ENCODE peak calls at places on chromosomes 5 and 9, in four cellular contexts. E, P, Q and R are unnamed samples.

GRCh38 chr9:72022846-72023245 is 37.6 kb downstream of the C9orf57 start:
- DNase-seq in E (peak; percentile 25), Q (peak; percentile 65), P (no peak), R (no peak)

GRCh38 chr5:145680744-145681143 is 154.4 kb downstream of the PRELID2 start:
- DNase-seq in P (no peak), Q (no peak), E (peak; percentile 24), R (peak; percentile 25)

GRCh38 chr5:142306077-142306502 is 18.7 kb downstream of the SPRY4 start:
- DNase-seq in E (peak; percentile 59), P (no peak), Q (peak; percentile 70), R (no peak)

GRCh38 chr9:4594545-4594944 is 67.5 kb upstream of the PLPP6 start:
- DNase-seq in Q (no peak), E (no peak), P (no peak), R (no peak)

GRCh38 chr5:167861134-167861930 is 430.1 kb upstream of the WWC1 start:
- DNase-seq in Q (no peak), E (no peak), P (no peak), R (no peak)

GRCh38 chr9:95053611-95054440 is 263.7 kb downstream of the FANCC start:
- DNase-seq in Q (no peak), E (no peak), P (no peak), R (no peak)

GRCh38 chr5:139985733-139986132 is 57.4 kb downstream of the NRG2 start:
- DNase-seq in P (no peak), E (no peak), Q (no peak), R (peak; percentile 22)

GRCh38 chr5:171365351-171365750 is 22.3 kb upstream of the NPM1 start:
- DNase-seq in P (no peak), Q (peak; percentile 10), E (no peak), R (no peak)

GRCh38 chr5:2751592-2752021 is at the start of gene IRX2:
- DNase-seq in E (peak; percentile 32), P (no peak), Q (no peak), R (peak; percentile 79)

DNA sequence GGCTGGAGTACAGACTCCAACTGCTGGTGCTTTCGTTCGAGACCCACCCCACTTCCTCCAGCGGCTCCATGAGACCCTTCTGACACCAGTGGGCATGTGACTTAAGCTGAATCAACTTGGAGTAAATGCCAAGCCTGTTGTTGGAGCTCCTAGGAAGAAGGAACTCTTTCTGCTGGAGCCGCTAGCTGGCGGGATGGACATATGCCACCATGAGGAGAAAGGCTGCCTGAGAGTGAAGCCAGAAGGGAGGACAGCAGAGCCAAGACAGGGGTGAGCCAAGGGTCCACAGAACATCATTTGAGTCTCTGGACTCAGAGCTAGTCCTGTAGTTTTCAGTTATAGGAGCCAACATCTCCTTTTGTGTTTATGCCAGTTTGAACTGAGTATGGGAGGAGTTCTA is 35.9 kb downstream of the ANXA6 start:
- DNase-seq in P (no peak), Q (no peak), E (no peak), R (no peak)
- H3K36me3 ChIP-seq in P (peaks cover 72% of the 10 kb centered on the region), Q (peaks cover 52% of the 10 kb centered on the region), E (peaks cover 11% of the 10 kb centered on the region), R (peaks cover 94% of the 10 kb centered on the region)

DNA sequence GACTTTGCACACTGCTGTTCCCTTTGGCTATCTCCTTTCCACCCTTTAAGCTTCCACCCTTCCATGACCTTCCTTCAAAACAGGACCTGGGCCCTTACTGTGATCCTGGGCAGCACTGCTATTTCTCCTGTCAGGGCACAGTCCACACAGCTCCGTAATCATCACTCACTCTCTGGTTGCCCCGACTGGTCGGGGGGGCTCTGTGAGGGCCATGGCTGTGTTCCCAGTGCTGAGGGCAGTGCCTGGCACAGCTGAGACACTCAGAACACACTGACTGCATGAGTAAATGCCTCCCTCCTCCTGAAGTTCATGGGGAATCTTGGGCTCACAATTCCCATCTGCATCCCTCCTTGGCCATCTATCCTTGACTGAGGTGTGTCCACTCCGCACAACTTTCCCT is 12.2 kb downstream of the TRAF1 start:
- DNase-seq in E (no peak), P (no peak), Q (no peak), R (no peak)
- H3K36me3 ChIP-seq in E (no peaks in the 10 kb centered on the region), P (peaks cover 24% of the 10 kb centered on the region), Q (peaks cover 6% of the 10 kb centered on the region), R (peaks cover 8% of the 10 kb centered on the region)

DNA sequence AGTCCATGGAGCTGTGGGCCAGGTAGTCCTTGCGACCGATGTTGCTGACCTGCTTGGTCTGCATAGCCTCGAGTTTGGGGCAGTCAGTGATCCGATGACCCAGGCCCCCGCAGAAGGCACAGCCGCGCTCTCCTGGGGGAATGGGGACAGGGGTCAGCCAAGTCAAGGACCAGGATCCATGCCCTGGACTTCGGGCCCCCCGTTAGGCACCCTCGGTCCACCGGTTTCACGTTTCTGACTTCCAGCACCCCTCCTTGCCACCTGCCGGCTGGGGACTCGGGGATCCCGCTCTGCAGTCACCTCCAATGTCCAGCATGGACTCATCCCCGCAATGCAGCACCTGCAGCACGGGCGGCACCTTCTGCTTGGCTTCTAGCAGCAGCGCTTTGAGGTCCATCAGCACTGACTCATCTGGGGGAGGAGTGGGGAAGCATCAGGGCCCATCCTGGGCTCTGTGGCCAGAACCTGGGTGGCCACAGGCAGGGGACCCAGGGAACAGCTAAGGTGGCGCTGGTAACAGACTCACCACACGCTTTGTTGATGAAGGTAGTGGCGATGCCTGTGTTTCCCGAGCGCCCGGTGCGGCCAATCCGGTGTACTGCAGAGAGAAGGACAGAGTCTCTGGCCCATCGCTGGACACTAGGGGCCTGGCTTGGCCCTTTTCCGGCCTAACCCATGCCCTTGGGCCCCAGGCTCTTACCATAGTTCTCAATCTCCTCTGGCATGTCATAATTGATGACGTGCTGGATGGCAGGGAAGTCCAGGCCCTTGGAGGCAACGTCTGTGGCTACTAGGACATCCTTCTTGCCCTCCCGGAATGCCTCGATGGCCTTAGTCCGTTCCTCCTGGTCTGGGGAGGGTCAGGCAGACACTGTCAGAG is 2.4 kb upstream of the DOK3 start:
- DNase-seq in Q (no peak), P (no peak), E (no peak), R (no peak)
- H3K36me3 ChIP-seq in Q (peaks cover 54% of the 10 kb centered on the region), P (peaks cover 51% of the 10 kb centered on the region), E (peaks cover 44% of the 10 kb centered on the region), R (peaks cover 53% of the 10 kb centered on the region)

DNA sequence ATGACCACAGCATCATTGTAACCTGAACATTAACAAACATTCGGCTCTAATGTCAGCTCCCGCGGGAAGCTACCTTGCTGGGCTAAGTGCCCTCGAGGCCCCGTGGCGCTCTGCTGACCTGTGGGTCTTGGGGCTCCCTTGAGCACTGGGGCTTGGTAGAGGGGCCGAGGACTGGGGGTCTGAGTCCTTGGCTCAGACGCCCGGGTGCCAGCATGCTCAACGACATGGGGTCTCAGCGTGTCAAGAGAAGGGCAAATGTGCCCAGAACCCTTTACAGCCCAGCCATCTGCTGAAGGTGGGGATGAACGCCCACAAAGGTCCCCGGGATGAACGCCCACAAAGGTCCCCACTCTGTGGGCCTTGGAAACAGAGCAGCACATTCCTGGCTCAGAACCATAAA is 39.7 kb upstream of the SARDH start:
- DNase-seq in Q (no peak), P (no peak), E (no peak), R (no peak)
- H3K36me3 ChIP-seq in Q (peaks cover 81% of the 10 kb centered on the region), P (peaks cover 54% of the 10 kb centered on the region), E (peaks cover 14% of the 10 kb centered on the region), R (peaks cover 42% of the 10 kb centered on the region)